ENCODE peak calls at places on chromosomes 3 and 15, in five cellular contexts. U is stomach, K is left lung, E is astrocyte, H is heart left ventricle. Y is an unnamed sample.

GRCh38 chr15:19943515-19943914 is 598.1 kb downstream of the GOLGA6L6 start:
- DNase-seq in U (no peak), K (no peak), E (no peak), H (no peak), Y (no peak)

GRCh38 chr3:126364130-126364695 is 7.0 kb upstream of the KLF15 start:
- DNase-seq in U (no peak), K (peak), E (no peak), H (peak), Y (no peak)

GRCh38 chr3:150806436-150806835 is 43.5 kb upstream of the SIAH2 start:
- DNase-seq in U (no peak), K (no peak), E (no peak), H (no peak), Y (no peak)

GRCh38 chr3:186929186-186929585 is 1.1 kb upstream of the ST6GAL1 start:
- DNase-seq in U (no peak), K (no peak), E (no peak), H (no peak), Y (no peak)

GRCh38 chr3:127214990-127215389 is 22.1 kb downstream of the PRR23E start:
- DNase-seq in U (no peak), K (no peak), E (no peak), H (no peak), Y (no peak)

GRCh38 chr3:184748219-184749135 is 36.6 kb upstream of the MAGEF1 start:
- DNase-seq in U (peak), K (peak), E (no peak), H (no peak), Y (peak)

GRCh38 chr3:45976191-45977091 is 19.2 kb downstream of the FYCO1 start:
- DNase-seq in U (no peak), K (no peak), E (no peak), H (no peak), Y (no peak)

GRCh38 chr15:70701891-70702568 is 61.3 kb downstream of the UACA start:
- DNase-seq in U (no peak), K (no peak), E (peak), H (no peak), Y (peak)

GRCh38 chr3:20256144-20256543 is 70.1 kb upstream of the SGO1 start:
- DNase-seq in U (no peak), K (no peak), E (peak), H (no peak), Y (peak)

GRCh38 chr15:91752081-91752810 is 101.3 kb upstream of the SLCO3A1 start:
- DNase-seq in U (no peak), K (no peak), E (no peak), H (no peak), Y (no peak)

GRCh38 chr3:166060789-166061479 is 223.7 kb upstream of the BCHE start:
- DNase-seq in U (no peak), K (no peak), E (no peak), H (no peak), Y (no peak)

GRCh38 chr3:96814581-96815567 is at the start of gene EPHA6:
- DNase-seq in U (no peak), K (no peak), E (no peak), H (peak), Y (no peak)

GRCh38 chr3:185423178-185423577 is 60.2 kb downstream of the MAP3K13 start:
- DNase-seq in U (peak), K (no peak), E (peak), H (no peak), Y (peak)

GRCh38 chr3:176513604-176514003 is 683.7 kb downstream of the TBL1XR1 start:
- DNase-seq in U (no peak), K (no peak), E (no peak), H (no peak), Y (no peak)

GRCh38 chr3:96022676-96023075 is 791.7 kb upstream of the EPHA6 start:
- DNase-seq in U (no peak), K (no peak), E (no peak), H (no peak), Y (no peak)

GRCh38 chr3:107684431-107684925 is 161.7 kb downstream of the BBX start:
- DNase-seq in U (no peak), K (no peak), E (peak), H (no peak), Y (peak)

GRCh38 chr3:12746419-12746818 is 12.6 kb downstream of the TMEM40 start:
- DNase-seq in U (no peak), K (no peak), E (no peak), H (no peak), Y (no peak)

GRCh38 chr3:12742330-12743107 is 16.5 kb downstream of the TMEM40 start:
- DNase-seq in U (no peak), K (no peak), E (no peak), H (no peak), Y (no peak)

GRCh38 chr3:12743583-12743982 is 15.5 kb downstream of the TMEM40 start:
- DNase-seq in U (no peak), K (no peak), E (no peak), H (no peak), Y (no peak)

GRCh38 chr3:12741205-12741604 is 17.9 kb downstream of the TMEM40 start:
- DNase-seq in U (no peak), K (no peak), E (no peak), H (no peak), Y (no peak)

GRCh38 chr3:12744326-12744725 is 14.7 kb downstream of the TMEM40 start:
- DNase-seq in U (no peak), K (no peak), E (no peak), H (no peak), Y (no peak)
- H3K27ac ChIP-seq in U (no peak), K (no peak), E (no peak), H (no peak), Y (no peak)

DNA sequence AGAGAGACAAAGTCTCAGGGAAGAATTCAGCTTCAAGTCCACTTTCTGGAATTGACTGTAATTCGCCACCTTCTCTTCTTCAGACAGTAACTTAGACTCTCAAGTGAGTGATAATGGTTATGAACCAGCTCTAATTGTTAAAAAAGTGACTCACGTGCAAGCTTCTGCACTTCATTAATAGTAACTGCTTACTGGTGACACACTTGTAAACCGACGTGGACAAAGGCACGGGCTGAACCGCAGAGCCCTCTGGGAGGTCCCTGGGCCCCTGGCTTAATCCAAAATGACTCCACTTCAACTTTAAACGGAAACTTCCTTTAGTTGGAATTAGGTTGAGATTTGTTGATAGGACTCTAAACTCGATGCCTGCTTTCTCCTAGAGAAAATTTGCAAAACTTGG is 17.0 kb downstream of the MUC4 start:
- DNase-seq in U (no peak), K (no peak), E (no peak), H (no peak), Y (no peak)
- TF ChIP-seq CTCF in U (no peak), K (no peak), E (no peak), H (no peak), Y (no peak)

GRCh38 chr15:64954395-64954794 is 35.3 kb downstream of the SPG21 start:
- DNase-seq in U (no peak), K (no peak), E (no peak), H (no peak), Y (no peak)
- H3K4me3 ChIP-seq in U (no peak), K (no peak), E (no peak), H (no peak), Y (no peak)

GRCh38 chr3:183578179-183578578 is 22.7 kb upstream of the KLHL6 start:
- DNase-seq in U (no peak), K (no peak), E (no peak), H (no peak), Y (no peak)

GRCh38 chr3:183577336-183577735 is 21.8 kb upstream of the KLHL6 start:
- DNase-seq in U (no peak), K (no peak), E (no peak), H (no peak), Y (no peak)

GRCh38 chr3:183576487-183577107 is 21.1 kb upstream of the KLHL6 start:
- DNase-seq in U (no peak), K (no peak), E (no peak), H (no peak), Y (peak)

DNA sequence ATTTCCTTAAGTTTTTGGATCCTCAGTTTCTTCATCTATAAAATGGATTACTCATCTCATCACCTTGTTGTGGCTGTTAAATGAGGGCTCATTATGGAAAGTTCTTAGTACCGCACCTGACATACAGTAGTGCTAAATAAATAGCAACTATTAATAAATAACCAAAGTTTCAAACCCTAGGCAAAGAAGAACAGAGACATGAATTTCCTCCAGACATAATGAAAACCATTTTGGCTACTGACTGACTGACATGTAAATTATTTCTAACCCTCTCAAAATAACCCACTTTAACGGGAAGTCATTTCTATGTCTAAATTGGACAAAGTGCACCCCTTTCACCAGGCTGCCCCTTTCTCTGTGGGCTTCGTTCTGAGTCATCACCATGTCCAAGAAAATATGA is 17.4 kb upstream of the KLHL6 start:
- DNase-seq in U (no peak), K (no peak), E (no peak), H (no peak), Y (no peak)
- H3K27ac ChIP-seq in U (no peak), K (no peak), E (no peak), H (no peak), Y (no peak)

DNA sequence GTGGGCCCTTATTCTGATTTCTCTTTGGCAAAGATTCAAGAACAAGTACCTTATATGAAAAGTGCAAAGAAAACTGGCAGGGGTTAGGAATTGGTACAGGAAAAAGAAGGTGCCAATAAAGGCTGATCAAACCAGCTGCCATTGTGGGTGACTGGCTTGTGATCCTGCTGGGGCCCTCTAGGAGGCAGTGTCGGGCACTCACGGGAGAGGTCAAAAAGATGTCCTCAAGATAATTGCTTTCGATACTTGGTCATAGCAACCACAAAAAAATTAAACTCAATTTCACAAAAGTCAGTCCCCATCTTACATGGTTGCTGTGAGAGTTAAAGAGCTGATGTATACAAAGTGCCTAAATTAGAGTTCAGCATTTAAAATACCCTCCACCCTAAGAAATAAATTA is 31.0 kb upstream of the CAV3 start:
- DNase-seq in U (no peak), K (no peak), E (no peak), H (no peak), Y (no peak)
- TF ChIP-seq CTCF in U (no peak), K (no peak), E (peak), H (no peak), Y (no peak)

GRCh38 chr3:116442331-116443021 is 2.8 kb downstream of the LSAMP start:
- DNase-seq in U (no peak), K (no peak), E (no peak), H (no peak), Y (no peak)

GRCh38 chr3:116444819-116445290 is 432 bp downstream of the LSAMP start:
- DNase-seq in U (no peak), K (no peak), E (peak), H (no peak), Y (peak)

GRCh38 chr3:116445291-116445841 is at the start of gene LSAMP:
- DNase-seq in U (no peak), K (peak), E (peak), H (no peak), Y (peak)

GRCh38 chr3:116443096-116443793 is 2.0 kb downstream of the LSAMP start:
- DNase-seq in U (no peak), K (no peak), E (peak), H (no peak), Y (peak)

DNA sequence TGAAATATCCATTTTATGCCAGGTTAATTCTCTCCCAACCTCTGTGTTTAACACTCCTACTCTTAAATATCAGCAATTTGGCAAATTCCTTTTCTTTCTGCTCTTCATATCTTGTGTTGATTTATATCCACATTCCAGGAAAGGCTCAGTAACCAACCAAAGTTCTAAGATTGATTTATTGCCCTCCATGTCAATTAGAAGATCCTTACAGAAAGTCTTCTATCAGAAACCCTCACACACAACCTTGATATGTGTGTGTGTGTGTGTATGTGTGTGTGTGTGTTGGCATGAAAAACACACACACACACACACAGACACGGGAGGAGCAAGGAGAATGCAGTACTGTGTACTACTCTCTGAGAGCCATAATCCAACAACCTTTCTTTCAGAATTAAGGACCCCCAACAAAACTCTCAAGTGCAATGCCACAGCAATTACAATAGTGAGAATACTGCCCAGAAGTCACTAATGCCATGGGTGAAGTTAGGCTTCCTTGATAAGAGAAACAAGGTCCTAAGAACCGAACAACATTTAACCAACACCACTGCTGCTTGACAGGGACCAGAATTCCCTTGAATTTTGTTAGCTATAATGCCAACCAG is 1.1 kb downstream of the LSAMP start:
- DNase-seq in U (no peak), K (no peak), E (peak), H (no peak), Y (peak)
- H3K4me3 ChIP-seq in U (peak), K (peak), E (peak), H (peak), Y (peak)

DNA sequence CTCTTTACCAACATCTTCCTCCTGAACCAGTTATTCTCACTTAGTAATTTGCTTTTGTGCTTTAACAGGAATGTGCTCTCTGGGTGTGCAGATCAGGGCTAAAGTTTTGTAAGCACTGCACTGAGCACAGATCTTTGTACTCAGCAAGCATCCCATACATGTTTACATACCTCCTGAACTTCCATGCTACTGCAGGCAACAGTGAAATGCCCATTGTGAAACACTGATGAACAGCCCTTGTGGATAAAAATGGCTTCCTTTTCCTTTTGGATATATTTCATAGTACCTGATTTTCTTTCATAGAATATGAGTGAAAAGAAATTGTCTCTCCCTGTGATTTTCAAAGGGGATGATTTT is 855.9 kb downstream of the MCTP2 start:
- DNase-seq in U (no peak), K (no peak), E (peak), H (no peak), Y (peak)
- H3K27ac ChIP-seq in U (no peak), K (peak), E (no peak), H (peak), Y (no peak)

GRCh38 chr3:133273346-133273745 is 126.5 kb upstream of the BFSP2 start:
- DNase-seq in U (no peak), K (no peak), E (no peak), H (no peak), Y (no peak)

GRCh38 chr3:133271491-133271890 is 128.4 kb upstream of the BFSP2 start:
- DNase-seq in U (no peak), K (no peak), E (no peak), H (no peak), Y (peak)

GRCh38 chr3:133277813-133278212 is 122.0 kb upstream of the BFSP2 start:
- DNase-seq in U (no peak), K (no peak), E (peak), H (no peak), Y (peak)

GRCh38 chr3:133276594-133276993 is 123.3 kb upstream of the BFSP2 start:
- DNase-seq in U (no peak), K (no peak), E (no peak), H (no peak), Y (no peak)

DNA sequence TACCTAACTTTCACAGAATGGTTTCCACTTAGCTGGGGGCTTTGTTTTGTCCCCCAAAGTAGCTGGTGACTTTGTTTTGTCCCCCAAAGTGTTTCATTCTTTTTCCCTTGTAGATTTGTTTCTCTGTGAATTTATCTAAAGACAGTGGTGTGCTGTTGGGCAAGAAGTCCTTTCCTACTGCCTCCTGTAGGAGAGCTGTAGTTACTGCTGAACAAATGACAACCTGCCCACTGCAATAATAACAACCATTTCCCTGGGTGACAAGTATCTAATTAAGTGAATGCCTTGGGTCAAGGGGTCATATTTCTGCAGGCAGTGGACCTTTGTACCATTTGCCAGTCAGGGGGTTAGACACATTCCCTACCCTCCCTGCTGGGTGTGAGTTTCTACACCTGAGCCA is 125.4 kb upstream of the BFSP2 start:
- DNase-seq in U (no peak), K (no peak), E (no peak), H (no peak), Y (no peak)
- TF ChIP-seq CTCF in U (no peak), K (no peak), E (no peak), H (no peak), Y (peak)